ENCODE peak calls at places on chromosomes 13 and 19, in nine cellular contexts. One of them, this sample, is unnamed.

GRCh38 chr19:11530432-11530831 is 1.5 kb upstream of the ECSIT start:
- DNase-seq in lower leg skin: peak
- DNase-seq in cardiac fibroblast: peak
- DNase-seq in Panc1: peak
- DNase-seq in fibroblast of the aortic adventitia: peak
- DNase-seq in AG09309: no peak
- DNase-seq in tibial artery: peak
- DNase-seq in HFF-Myc: peak
- DNase-seq in osteoblast: peak
- DNase-seq in this sample: peak

GRCh38 chr13:91280806-91281205 is 66.7 kb upstream of the MIR17HG start:
- DNase-seq in cardiac fibroblast: no peak
- DNase-seq in fibroblast of the aortic adventitia: no peak
- DNase-seq in tibial artery: no peak
- DNase-seq in lower leg skin: no peak
- DNase-seq in osteoblast: no peak
- DNase-seq in HFF-Myc: no peak
- DNase-seq in AG09309: no peak
- DNase-seq in Panc1: no peak
- DNase-seq in this sample: no peak

GRCh38 chr13:91719033-91719432 is 320.6 kb downstream of the GPC5 start:
- DNase-seq in tibial artery: no peak
- DNase-seq in AG09309: no peak
- DNase-seq in lower leg skin: no peak
- DNase-seq in Panc1: no peak
- DNase-seq in osteoblast: peak
- DNase-seq in fibroblast of the aortic adventitia: no peak
- DNase-seq in HFF-Myc: no peak
- DNase-seq in cardiac fibroblast: peak
- DNase-seq in this sample: peak

GRCh38 chr13:63163903-63164302 is 1748.3 kb upstream of the PCDH20 start:
- DNase-seq in tibial artery: no peak
- DNase-seq in HFF-Myc: no peak
- DNase-seq in osteoblast: no peak
- DNase-seq in lower leg skin: no peak
- DNase-seq in AG09309: no peak
- DNase-seq in Panc1: no peak
- DNase-seq in fibroblast of the aortic adventitia: no peak
- DNase-seq in cardiac fibroblast: no peak
- DNase-seq in this sample: no peak

GRCh38 chr13:51267581-51267980 is 45.4 kb downstream of the FAM124A start:
- DNase-seq in lower leg skin: no peak
- DNase-seq in HFF-Myc: no peak
- DNase-seq in tibial artery: no peak
- DNase-seq in Panc1: no peak
- DNase-seq in fibroblast of the aortic adventitia: no peak
- DNase-seq in cardiac fibroblast: no peak
- DNase-seq in osteoblast: no peak
- DNase-seq in AG09309: no peak
- DNase-seq in this sample: no peak

GRCh38 chr13:33016414-33017409 is at the start of gene KL:
- DNase-seq in Panc1: no peak
- DNase-seq in fibroblast of the aortic adventitia: no peak
- DNase-seq in AG09309: no peak
- DNase-seq in tibial artery: peak
- DNase-seq in lower leg skin: peak
- DNase-seq in HFF-Myc: no peak
- DNase-seq in cardiac fibroblast: no peak
- DNase-seq in osteoblast: peak
- DNase-seq in this sample: peak

GRCh38 chr13:51674276-51674675 is 90.0 kb downstream of the WDFY2 start:
- DNase-seq in tibial artery: no peak
- DNase-seq in cardiac fibroblast: no peak
- DNase-seq in lower leg skin: peak
- DNase-seq in AG09309: no peak
- DNase-seq in fibroblast of the aortic adventitia: no peak
- DNase-seq in Panc1: no peak
- DNase-seq in osteoblast: no peak
- DNase-seq in HFF-Myc: no peak
- DNase-seq in this sample: no peak

GRCh38 chr19:55689366-55690108 is 14.5 kb downstream of the EPN1 start:
- DNase-seq in tibial artery: no peak
- DNase-seq in HFF-Myc: no peak
- DNase-seq in osteoblast: peak
- DNase-seq in cardiac fibroblast: no peak
- DNase-seq in AG09309: no peak
- DNase-seq in lower leg skin: no peak
- DNase-seq in fibroblast of the aortic adventitia: no peak
- DNase-seq in Panc1: no peak
- DNase-seq in this sample: no peak

GRCh38 chr13:103948477-103948876 is 882.3 kb upstream of the SLC10A2 start:
- DNase-seq in AG09309: no peak
- DNase-seq in HFF-Myc: no peak
- DNase-seq in cardiac fibroblast: peak
- DNase-seq in fibroblast of the aortic adventitia: no peak
- DNase-seq in lower leg skin: no peak
- DNase-seq in tibial artery: no peak
- DNase-seq in osteoblast: no peak
- DNase-seq in Panc1: no peak
- DNase-seq in this sample: no peak

GRCh38 chr13:29707876-29708543 is 112.5 kb upstream of the SLC7A1 start:
- DNase-seq in fibroblast of the aortic adventitia: peak
- DNase-seq in AG09309: peak
- DNase-seq in lower leg skin: no peak
- DNase-seq in HFF-Myc: peak
- DNase-seq in tibial artery: no peak
- DNase-seq in cardiac fibroblast: peak
- DNase-seq in Panc1: peak
- DNase-seq in osteoblast: no peak
- DNase-seq in this sample: peak

GRCh38 chr19:30649934-30650614 is 277.9 kb downstream of the ZNF536 start:
- DNase-seq in lower leg skin: no peak
- DNase-seq in HFF-Myc: peak
- DNase-seq in cardiac fibroblast: peak
- DNase-seq in Panc1: peak
- DNase-seq in tibial artery: no peak
- DNase-seq in AG09309: no peak
- DNase-seq in fibroblast of the aortic adventitia: peak
- DNase-seq in osteoblast: no peak
- DNase-seq in this sample: peak

GRCh38 chr13:59247166-59247565 is 916.6 kb downstream of the DIAPH3 start:
- DNase-seq in lower leg skin: no peak
- DNase-seq in AG09309: no peak
- DNase-seq in tibial artery: no peak
- DNase-seq in osteoblast: no peak
- DNase-seq in HFF-Myc: no peak
- DNase-seq in fibroblast of the aortic adventitia: no peak
- DNase-seq in Panc1: no peak
- DNase-seq in cardiac fibroblast: no peak
- DNase-seq in this sample: no peak

GRCh38 chr13:98484289-98485219 is 92.4 kb downstream of the STK24 start:
- DNase-seq in cardiac fibroblast: peak
- DNase-seq in tibial artery: peak
- DNase-seq in lower leg skin: peak
- DNase-seq in osteoblast: peak
- DNase-seq in AG09309: peak
- DNase-seq in Panc1: peak
- DNase-seq in HFF-Myc: no peak
- DNase-seq in fibroblast of the aortic adventitia: peak
- DNase-seq in this sample: peak

GRCh38 chr13:79212064-79212619 is 193.9 kb downstream of the RBM26 start:
- DNase-seq in tibial artery: no peak
- DNase-seq in lower leg skin: no peak
- DNase-seq in Panc1: no peak
- DNase-seq in osteoblast: no peak
- DNase-seq in fibroblast of the aortic adventitia: no peak
- DNase-seq in cardiac fibroblast: no peak
- DNase-seq in AG09309: no peak
- DNase-seq in HFF-Myc: no peak
- DNase-seq in this sample: no peak

GRCh38 chr19:40663712-40664692 is 26.4 kb downstream of the NUMBL start:
- DNase-seq in osteoblast: peak
- DNase-seq in AG09309: no peak
- DNase-seq in tibial artery: no peak
- DNase-seq in HFF-Myc: no peak
- DNase-seq in lower leg skin: no peak
- DNase-seq in fibroblast of the aortic adventitia: no peak
- DNase-seq in cardiac fibroblast: peak
- DNase-seq in Panc1: no peak
- DNase-seq in this sample: peak

GRCh38 chr13:55432814-55433213 is 1707.9 kb upstream of the PRR20A start:
- DNase-seq in tibial artery: no peak
- DNase-seq in cardiac fibroblast: no peak
- DNase-seq in lower leg skin: no peak
- DNase-seq in osteoblast: no peak
- DNase-seq in fibroblast of the aortic adventitia: no peak
- DNase-seq in HFF-Myc: no peak
- DNase-seq in Panc1: no peak
- DNase-seq in AG09309: no peak
- DNase-seq in this sample: no peak

GRCh38 chr19:8654591-8655339 is 24.3 kb downstream of the NFILZ start:
- DNase-seq in AG09309: no peak
- DNase-seq in cardiac fibroblast: peak
- DNase-seq in osteoblast: peak
- DNase-seq in fibroblast of the aortic adventitia: peak
- DNase-seq in HFF-Myc: no peak
- DNase-seq in tibial artery: no peak
- DNase-seq in Panc1: peak
- DNase-seq in lower leg skin: no peak
- DNase-seq in this sample: peak

GRCh38 chr13:73625562-73626339 is 508.5 kb downstream of the KLF12 start:
- DNase-seq in HFF-Myc: no peak
- DNase-seq in AG09309: no peak
- DNase-seq in fibroblast of the aortic adventitia: no peak
- DNase-seq in osteoblast: no peak
- DNase-seq in tibial artery: no peak
- DNase-seq in cardiac fibroblast: no peak
- DNase-seq in Panc1: no peak
- DNase-seq in lower leg skin: no peak
- DNase-seq in this sample: no peak

GRCh38 chr19:33497778-33498175 is 23.8 kb downstream of the PEPD start:
- DNase-seq in HFF-Myc: no peak
- DNase-seq in cardiac fibroblast: no peak
- DNase-seq in tibial artery: no peak
- DNase-seq in lower leg skin: no peak
- DNase-seq in fibroblast of the aortic adventitia: no peak
- DNase-seq in osteoblast: peak
- DNase-seq in Panc1: no peak
- DNase-seq in AG09309: no peak
- DNase-seq in this sample: no peak

GRCh38 chr13:25222740-25223139 is 50.7 kb upstream of the AMER2 start:
- DNase-seq in osteoblast: no peak
- DNase-seq in tibial artery: no peak
- DNase-seq in HFF-Myc: no peak
- DNase-seq in cardiac fibroblast: no peak
- DNase-seq in lower leg skin: no peak
- DNase-seq in Panc1: no peak
- DNase-seq in fibroblast of the aortic adventitia: no peak
- DNase-seq in AG09309: no peak
- DNase-seq in this sample: no peak

DNA sequence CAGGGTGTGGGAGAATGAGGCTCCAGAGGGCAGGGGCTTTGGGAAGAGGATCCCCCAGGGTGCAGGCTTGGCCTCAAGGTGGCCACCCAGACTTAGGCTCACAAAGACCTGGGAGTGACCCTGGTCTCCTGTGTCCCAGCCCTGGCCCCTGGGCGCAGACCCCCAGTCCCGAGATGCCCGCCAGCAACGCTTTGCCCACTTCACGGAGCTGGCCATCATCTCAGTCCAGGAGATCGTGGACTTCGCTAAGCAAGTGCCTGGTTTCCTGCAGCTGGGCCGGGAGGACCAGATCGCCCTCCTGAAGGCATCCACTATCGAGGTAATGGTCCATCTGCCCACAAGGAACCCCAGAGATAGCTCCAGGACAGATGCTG is 2.6 kb downstream of the NR1H2 start:
- DNase-seq in fibroblast of the aortic adventitia: no peak
- DNase-seq in AG09309: no peak
- DNase-seq in lower leg skin: no peak
- DNase-seq in cardiac fibroblast: no peak
- DNase-seq in tibial artery: no peak
- DNase-seq in osteoblast: no peak
- DNase-seq in Panc1: no peak
- DNase-seq in HFF-Myc: no peak
- DNase-seq in this sample: no peak
- TF ChIP-seq CTCF in fibroblast of the aortic adventitia: no peak
- TF ChIP-seq CTCF in AG09309: no peak
- TF ChIP-seq CTCF in lower leg skin: no peak
- TF ChIP-seq CTCF in cardiac fibroblast: no peak
- TF ChIP-seq CTCF in tibial artery: no peak
- TF ChIP-seq CTCF in osteoblast: no peak
- TF ChIP-seq CTCF in Panc1: no peak
- TF ChIP-seq CTCF in HFF-Myc: no peak
- TF ChIP-seq CTCF in this sample: no peak

DNA sequence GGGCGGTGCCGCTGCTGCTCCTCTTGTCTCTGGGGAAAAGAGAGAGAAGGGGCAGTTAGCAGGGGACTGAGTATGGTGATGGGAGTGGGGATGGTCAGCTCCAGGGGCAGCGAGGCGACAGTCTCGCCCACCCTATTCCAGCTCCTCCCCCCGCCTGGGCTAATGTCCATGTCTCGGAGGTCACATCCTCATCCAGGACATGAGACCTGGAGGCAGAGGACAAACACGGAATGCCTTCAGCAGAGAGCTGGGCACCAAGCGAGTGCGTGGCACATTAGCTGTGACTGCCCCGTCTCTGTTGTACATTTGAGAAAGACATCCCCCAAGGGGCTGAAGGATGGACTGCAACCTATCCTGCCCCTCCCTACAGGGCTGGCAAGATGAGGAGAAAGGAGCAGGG is 9.1 kb downstream of the BBC3 start:
- DNase-seq in osteoblast: peak
- DNase-seq in lower leg skin: no peak
- DNase-seq in fibroblast of the aortic adventitia: no peak
- DNase-seq in tibial artery: no peak
- DNase-seq in Panc1: no peak
- DNase-seq in HFF-Myc: no peak
- DNase-seq in cardiac fibroblast: no peak
- DNase-seq in AG09309: no peak
- DNase-seq in this sample: peak
- TF ChIP-seq CTCF in osteoblast: no peak
- TF ChIP-seq CTCF in lower leg skin: no peak
- TF ChIP-seq CTCF in fibroblast of the aortic adventitia: no peak
- TF ChIP-seq CTCF in tibial artery: no peak
- TF ChIP-seq CTCF in Panc1: no peak
- TF ChIP-seq CTCF in HFF-Myc: no peak
- TF ChIP-seq CTCF in cardiac fibroblast: no peak
- TF ChIP-seq CTCF in AG09309: no peak
- TF ChIP-seq CTCF in this sample: no peak

GRCh38 chr13:94548382-94549240 is 47.3 kb downstream of the TGDS start:
- DNase-seq in lower leg skin: no peak
- DNase-seq in AG09309: peak
- DNase-seq in tibial artery: peak
- DNase-seq in HFF-Myc: no peak
- DNase-seq in fibroblast of the aortic adventitia: peak
- DNase-seq in osteoblast: peak
- DNase-seq in cardiac fibroblast: peak
- DNase-seq in Panc1: no peak
- DNase-seq in this sample: no peak
- TF ChIP-seq CTCF in lower leg skin: no peak
- TF ChIP-seq CTCF in AG09309: no peak
- TF ChIP-seq CTCF in tibial artery: no peak
- TF ChIP-seq CTCF in HFF-Myc: no peak
- TF ChIP-seq CTCF in fibroblast of the aortic adventitia: no peak
- TF ChIP-seq CTCF in osteoblast: no peak
- TF ChIP-seq CTCF in cardiac fibroblast: peak
- TF ChIP-seq CTCF in Panc1: peak
- TF ChIP-seq CTCF in this sample: no peak

GRCh38 chr13:113258655-113259054 is 38.4 kb upstream of the LAMP1 start:
- DNase-seq in AG09309: no peak
- DNase-seq in lower leg skin: no peak
- DNase-seq in Panc1: no peak
- DNase-seq in tibial artery: no peak
- DNase-seq in osteoblast: no peak
- DNase-seq in cardiac fibroblast: no peak
- DNase-seq in HFF-Myc: no peak
- DNase-seq in fibroblast of the aortic adventitia: no peak
- DNase-seq in this sample: no peak
- TF ChIP-seq CTCF in AG09309: no peak
- TF ChIP-seq CTCF in lower leg skin: no peak
- TF ChIP-seq CTCF in Panc1: no peak
- TF ChIP-seq CTCF in tibial artery: no peak
- TF ChIP-seq CTCF in osteoblast: no peak
- TF ChIP-seq CTCF in cardiac fibroblast: no peak
- TF ChIP-seq CTCF in HFF-Myc: no peak
- TF ChIP-seq CTCF in fibroblast of the aortic adventitia: no peak
- TF ChIP-seq CTCF in this sample: no peak

This sample was measured in NB4.